ENCODE peak calls at places on chromosomes 11 and 22, in four cellular contexts. F, U, E and P are unnamed samples.
A peak's percentile ranks its signal among the peaks of the same experiment; 100 is the strongest.

GRCh38 chr22:24424001-24424900 is 3.1 kb upstream of the ADORA2A start:
- DNase-seq in F (no peak), E (no peak), U (no peak), P (no peak)

GRCh38 chr11:74391193-74391592 is 7.0 kb downstream of the PGM2L1 start:
- DNase-seq in U (no peak), E (no peak), F (no peak), P (no peak)

GRCh38 chr11:111426615-111427014 is 47.5 kb upstream of the POU2AF1 start:
- DNase-seq in F (no peak), E (no peak), U (no peak), P (no peak)

GRCh38 chr11:123841189-123841588 is 35.0 kb upstream of the OR6M1 start:
- DNase-seq in F (no peak), E (no peak), U (no peak), P (no peak)

GRCh38 chr22:36540867-36541642 is 12.1 kb upstream of the EIF3D start:
- DNase-seq in F (no peak), E (peak; percentile 94), U (no peak), P (no peak)

GRCh38 chr11:32527191-32527590 is 56.4 kb upstream of the EIF3M start:
- DNase-seq in E (no peak), U (peak; percentile 5), F (no peak), P (no peak)

GRCh38 chr11:75286826-75287465 is 46.4 kb downstream of the TPBGL start:
- DNase-seq in F (no peak), U (no peak), E (no peak), P (no peak)

GRCh38 chr11:69888671-69889076 is 69.5 kb upstream of the FGF3 start:
- DNase-seq in E (peak; percentile 52), U (peak; percentile 61), F (peak; percentile 35), P (peak; percentile 33)

GRCh38 chr11:72700026-72700610 is 25.9 kb upstream of the PDE2A start:
- DNase-seq in F (peak; percentile 51), E (no peak), U (no peak), P (no peak)

GRCh38 chr11:118842369-118842768 is 41.3 kb upstream of the CXCR5 start:
- DNase-seq in U (no peak), F (no peak), E (no peak), P (no peak)

GRCh38 chr11:75313457-75314272 is 37.8 kb downstream of the ARRB1 start:
- DNase-seq in U (peak; percentile 70), F (peak; percentile 65), E (no peak), P (peak; percentile 41)

GRCh38 chr11:40754297-40754696 is 705.2 kb downstream of the LRRC4C start:
- DNase-seq in F (no peak), E (no peak), U (no peak), P (no peak)

GRCh38 chr11:95339554-95339953 is 108.6 kb upstream of the SESN3 start:
- DNase-seq in U (no peak), F (no peak), E (no peak), P (no peak)

GRCh38 chr22:41092847-41093371 is 517 bp downstream of the EP300 start:
- DNase-seq in U (peak; percentile 26), E (peak; percentile 34), F (peak; percentile 4), P (peak; percentile 39)

GRCh38 chr22:24521791-24522245 is 26.7 kb downstream of the UPB1 start:
- DNase-seq in U (peak; percentile 46), E (peak; percentile 63), F (no peak), P (no peak)

GRCh38 chr11:5234390-5234834 is at the start of gene HBD:
- DNase-seq in F (no peak), U (no peak), E (no peak), P (no peak)

GRCh38 chr11:14424096-14424495 is 65.1 kb upstream of the RRAS2 start:
- DNase-seq in U (no peak), E (peak; percentile 19), F (peak; percentile 61), P (no peak)

GRCh38 chr22:38433871-38434270 is 21.1 kb downstream of the KCNJ4 start:
- DNase-seq in U (no peak), F (no peak), E (no peak), P (no peak)

GRCh38 chr11:48095779-48096470 is 115.6 kb downstream of the PTPRJ start:
- DNase-seq in U (no peak), F (no peak), E (no peak), P (no peak)

GRCh38 chr11:46382644-46383403 is 1.4 kb downstream of the MDK start:
- DNase-seq in F (no peak), E (peak; percentile 50), U (no peak), P (peak; percentile 46)

GRCh38 chr11:113681711-113682410 is 24.2 kb downstream of the TMPRSS5 start:
- DNase-seq in U (no peak), E (no peak), F (no peak), P (no peak)

GRCh38 chr11:75689861-75690641 is 21.2 kb upstream of the MAP6 start:
- DNase-seq in U (no peak), F (no peak), E (no peak), P (no peak)

GRCh38 chr11:32081129-32081641 is 9.7 kb upstream of the RCN1 start:
- DNase-seq in E (no peak), U (no peak), F (peak; percentile 83), P (no peak)

GRCh38 chr22:37169412-37169811 is 18.6 kb downstream of the C1QTNF6 start:
- DNase-seq in F (no peak), E (no peak), U (no peak), P (no peak)

GRCh38 chr11:130725417-130726233 is 190.7 kb downstream of the SNX19 start:
- DNase-seq in F (no peak), E (no peak), U (no peak), P (no peak)

GRCh38 chr11:103433380-103433779 is 324.2 kb downstream of the DYNC2H1 start:
- DNase-seq in U (no peak), E (peak; percentile 11), F (peak; percentile 82), P (no peak)

GRCh38 chr22:31944700-31945477 is 554 bp downstream of the YWHAH start:
- DNase-seq in U (no peak), E (peak; percentile 16), F (no peak), P (no peak)